ENCODE peak calls at places on chromosome 15, in eight cellular contexts. One of them, this sample, is unnamed.

GRCh38 chr15:52730163-52730562 is 51.0 kb upstream of the ATOSA start:
- DNase-seq in tibial nerve: no peak
- DNase-seq in GM12865: peak
- DNase-seq in iris pigment epithelial cell: peak
- DNase-seq in T follicular helper cell: peak
- DNase-seq in T-helper 1 cell: peak
- DNase-seq in NCI-H146: no peak
- DNase-seq in RPMI8226: peak
- DNase-seq in this sample: peak

GRCh38 chr15:62094398-62094797 is 27.6 kb downstream of the C2CD4A start:
- DNase-seq in NCI-H146: no peak
- DNase-seq in T-helper 1 cell: no peak
- DNase-seq in T follicular helper cell: no peak
- DNase-seq in iris pigment epithelial cell: no peak
- DNase-seq in tibial nerve: no peak
- DNase-seq in RPMI8226: no peak
- DNase-seq in GM12865: no peak
- DNase-seq in this sample: no peak

GRCh38 chr15:43514241-43515057 is 3.0 kb upstream of the MAP1A start:
- DNase-seq in T follicular helper cell: no peak
- DNase-seq in RPMI8226: peak
- DNase-seq in iris pigment epithelial cell: peak
- DNase-seq in T-helper 1 cell: no peak
- DNase-seq in GM12865: peak
- DNase-seq in tibial nerve: peak
- DNase-seq in NCI-H146: peak
- DNase-seq in this sample: peak

GRCh38 chr15:98169551-98169950 is 209.0 kb downstream of the ARRDC4 start:
- DNase-seq in GM12865: no peak
- DNase-seq in T-helper 1 cell: no peak
- DNase-seq in tibial nerve: no peak
- DNase-seq in NCI-H146: no peak
- DNase-seq in RPMI8226: no peak
- DNase-seq in iris pigment epithelial cell: no peak
- DNase-seq in T follicular helper cell: no peak
- DNase-seq in this sample: no peak

GRCh38 chr15:40454904-40455391 is 14.2 kb downstream of the BAHD1 start:
- DNase-seq in NCI-H146: no peak
- DNase-seq in T follicular helper cell: no peak
- DNase-seq in T-helper 1 cell: no peak
- DNase-seq in GM12865: no peak
- DNase-seq in RPMI8226: no peak
- DNase-seq in iris pigment epithelial cell: peak
- DNase-seq in tibial nerve: no peak
- DNase-seq in this sample: no peak

GRCh38 chr15:79680721-79681120 is 216.1 kb downstream of the MTHFS start:
- DNase-seq in T follicular helper cell: no peak
- DNase-seq in iris pigment epithelial cell: peak
- DNase-seq in RPMI8226: no peak
- DNase-seq in tibial nerve: no peak
- DNase-seq in T-helper 1 cell: no peak
- DNase-seq in GM12865: peak
- DNase-seq in NCI-H146: no peak
- DNase-seq in this sample: no peak

GRCh38 chr15:35123743-35124142 is 38.6 kb upstream of the NANOGP8 start:
- DNase-seq in iris pigment epithelial cell: peak
- DNase-seq in tibial nerve: no peak
- DNase-seq in GM12865: no peak
- DNase-seq in RPMI8226: no peak
- DNase-seq in T-helper 1 cell: no peak
- DNase-seq in T follicular helper cell: no peak
- DNase-seq in NCI-H146: no peak
- DNase-seq in this sample: no peak

GRCh38 chr15:88800026-88800425 is 3.2 kb upstream of the ACAN start:
- DNase-seq in RPMI8226: no peak
- DNase-seq in NCI-H146: no peak
- DNase-seq in T follicular helper cell: no peak
- DNase-seq in tibial nerve: no peak
- DNase-seq in T-helper 1 cell: no peak
- DNase-seq in iris pigment epithelial cell: peak
- DNase-seq in GM12865: no peak
- DNase-seq in this sample: no peak

GRCh38 chr15:69099976-69100375 is 60.5 kb upstream of the GLCE start:
- DNase-seq in T follicular helper cell: no peak
- DNase-seq in T-helper 1 cell: no peak
- DNase-seq in RPMI8226: peak
- DNase-seq in iris pigment epithelial cell: no peak
- DNase-seq in NCI-H146: no peak
- DNase-seq in tibial nerve: no peak
- DNase-seq in GM12865: no peak
- DNase-seq in this sample: no peak

GRCh38 chr15:90650117-90650955 is 66.8 kb upstream of the BLM start:
- DNase-seq in RPMI8226: no peak
- DNase-seq in T follicular helper cell: no peak
- DNase-seq in iris pigment epithelial cell: no peak
- DNase-seq in NCI-H146: no peak
- DNase-seq in tibial nerve: no peak
- DNase-seq in GM12865: no peak
- DNase-seq in T-helper 1 cell: no peak
- DNase-seq in this sample: no peak

GRCh38 chr15:96107922-96108321 is 222.6 kb upstream of the NR2F2 start:
- DNase-seq in GM12865: no peak
- DNase-seq in iris pigment epithelial cell: peak
- DNase-seq in T-helper 1 cell: no peak
- DNase-seq in RPMI8226: no peak
- DNase-seq in NCI-H146: no peak
- DNase-seq in tibial nerve: no peak
- DNase-seq in T follicular helper cell: no peak
- DNase-seq in this sample: no peak

GRCh38 chr15:98966036-98966787 is 41.4 kb downstream of the PGPEP1L start:
- DNase-seq in NCI-H146: no peak
- DNase-seq in GM12865: no peak
- DNase-seq in T-helper 1 cell: no peak
- DNase-seq in RPMI8226: no peak
- DNase-seq in tibial nerve: no peak
- DNase-seq in T follicular helper cell: no peak
- DNase-seq in iris pigment epithelial cell: peak
- DNase-seq in this sample: no peak